ENCODE peak calls at places on chromosome 2, in nine cellular contexts. U, O, Y, N, P, E, I, D and F are unnamed samples.

GRCh38 chr2:133158442-133158841 is 409.8 kb downstream of the NCKAP5 start:
- DNase-seq in P (no peak), E (no peak), N (no peak), U (no peak), D (no peak), O (no peak), Y (no peak), I (no peak), F (no peak)

GRCh38 chr2:231294578-231295362 is 96.3 kb downstream of the ARMC9 start:
- DNase-seq in Y (no peak), N (no peak), U (peak), P (no peak), E (no peak), I (no peak), D (no peak), O (no peak), F (no peak)

GRCh38 chr2:168525020-168525419 is 68.9 kb downstream of the CERS6 start:
- DNase-seq in I (no peak), D (peak), Y (no peak), P (no peak), N (no peak), E (no peak), U (no peak), O (no peak), F (no peak)

GRCh38 chr2:74441690-74442482 is at the start of gene RTKN:
- DNase-seq in U (peak), N (no peak), Y (no peak), I (no peak), P (no peak), E (no peak), D (peak), O (peak), F (no peak)

GRCh38 chr2:9703701-9704221 is 73.0 kb upstream of the YWHAQ start:
- DNase-seq in U (no peak), O (no peak), Y (no peak), D (peak), N (no peak), I (no peak), E (no peak), P (no peak), F (no peak)

GRCh38 chr2:233490831-233491230 is 75.8 kb downstream of the USP40 start:
- DNase-seq in Y (no peak), D (no peak), U (no peak), O (no peak), E (no peak), N (no peak), I (no peak), P (no peak), F (no peak)

GRCh38 chr2:68721482-68722071 is 13.0 kb upstream of the ARHGAP25 start:
- DNase-seq in I (no peak), O (no peak), U (no peak), E (peak), Y (no peak), N (peak), D (no peak), P (no peak), F (peak)

GRCh38 chr2:222120933-222121332 is 177.9 kb downstream of the PAX3 start:
- DNase-seq in N (no peak), P (no peak), Y (no peak), I (no peak), D (no peak), O (no peak), E (no peak), U (no peak), F (no peak)

GRCh38 chr2:209008636-209009287 is 415.1 kb upstream of the MAP2 start:
- DNase-seq in E (no peak), Y (no peak), N (no peak), O (no peak), I (no peak), U (no peak), D (no peak), P (no peak), F (no peak)

GRCh38 chr2:226190479-226191252 is 609.0 kb downstream of the IRS1 start:
- DNase-seq in E (no peak), Y (no peak), U (no peak), P (no peak), D (no peak), N (no peak), O (no peak), I (no peak), F (no peak)

GRCh38 chr2:191347881-191348280 is 102.7 kb downstream of the MYO1B start:
- DNase-seq in N (no peak), P (no peak), E (no peak), O (no peak), U (no peak), I (no peak), Y (no peak), D (no peak), F (no peak)

GRCh38 chr2:196487426-196487825 is 152.1 kb upstream of the CCDC150 start:
- DNase-seq in N (no peak), E (no peak), U (no peak), Y (no peak), D (no peak), O (no peak), P (no peak), I (no peak), F (no peak)

GRCh38 chr2:54894467-54894866 is 155.8 kb downstream of the RTN4 start:
- DNase-seq in E (no peak), N (no peak), I (no peak), O (no peak), D (no peak), P (no peak), U (no peak), Y (no peak), F (no peak)

GRCh38 chr2:158723311-158723838 is 71.7 kb upstream of the DAPL1 start:
- DNase-seq in D (no peak), I (no peak), Y (no peak), P (no peak), U (peak), E (no peak), O (no peak), N (no peak), F (no peak)

GRCh38 chr2:127415593-127416485 is 2.4 kb upstream of the PROC start:
- DNase-seq in E (peak), O (no peak), P (peak), N (peak), I (peak), D (peak), Y (peak), U (peak), F (peak)

GRCh38 chr2:174485763-174486613 is 841 bp downstream of the GPR155 start:
- DNase-seq in Y (no peak), D (no peak), E (peak), O (no peak), P (no peak), U (no peak), I (no peak), N (no peak), F (no peak)

GRCh38 chr2:222819722-222820333 is 41.0 kb upstream of the ACSL3 start:
- DNase-seq in N (no peak), E (no peak), Y (no peak), P (no peak), O (no peak), I (no peak), D (peak), U (no peak), F (no peak)

GRCh38 chr2:74232426-74232825 is 34.0 kb downstream of the MTHFD2 start:
- DNase-seq in E (no peak), P (no peak), Y (no peak), U (no peak), N (no peak), D (no peak), O (no peak), I (no peak), F (no peak)

GRCh38 chr2:170660406-170660805 is 54.7 kb upstream of the SP5 start:
- DNase-seq in D (no peak), N (no peak), E (no peak), O (no peak), P (no peak), U (no peak), Y (no peak), I (no peak), F (no peak)

GRCh38 chr2:241775223-241776177 is 1.1 kb upstream of the GAL3ST2 start:
- DNase-seq in U (peak), N (peak), E (no peak), D (no peak), P (no peak), I (no peak), O (no peak), Y (no peak), F (no peak)

GRCh38 chr2:142045641-142046040 is 85.2 kb downstream of the LRP1B start:
- DNase-seq in N (no peak), E (no peak), O (no peak), U (no peak), Y (no peak), I (no peak), P (no peak), D (no peak), F (no peak)

GRCh38 chr2:69437751-69438154 is 518 bp upstream of the NFU1 start:
- DNase-seq in P (no peak), I (no peak), D (peak), N (no peak), E (no peak), U (no peak), Y (no peak), O (peak), F (no peak)

GRCh38 chr2:204108301-204108700 is 171.7 kb downstream of the ICOS start:
- DNase-seq in Y (peak), I (no peak), U (no peak), P (no peak), E (no peak), O (no peak), N (no peak), D (peak), F (peak)

GRCh38 chr2:202193881-202194353 is 44.5 kb downstream of the SUMO1 start:
- DNase-seq in N (no peak), Y (no peak), D (no peak), I (no peak), U (no peak), E (no peak), O (no peak), P (no peak), F (no peak)

GRCh38 chr2:32882911-32883810 is 63.6 kb upstream of the LTBP1 start:
- DNase-seq in P (no peak), U (no peak), D (no peak), O (no peak), E (no peak), N (no peak), I (no peak), Y (no peak), F (no peak)

GRCh38 chr2:54772531-54772930 is 49.1 kb downstream of the EML6 start:
- DNase-seq in N (no peak), D (no peak), Y (no peak), P (no peak), E (no peak), I (no peak), U (no peak), O (no peak), F (no peak)

GRCh38 chr2:10362096-10362897 is 59.6 kb downstream of the HPCAL1 start:
- DNase-seq in O (no peak), Y (no peak), D (no peak), U (no peak), P (no peak), I (no peak), N (no peak), E (no peak), F (no peak)

GRCh38 chr2:190079160-190079559 is 16.6 kb upstream of the MSTN start:
- DNase-seq in P (no peak), Y (no peak), I (no peak), D (no peak), U (no peak), E (no peak), O (no peak), N (no peak), F (no peak)

GRCh38 chr2:239533917-239534316 is 133.1 kb upstream of the HDAC4 start:
- DNase-seq in Y (no peak), D (no peak), U (no peak), I (no peak), E (no peak), N (no peak), P (no peak), O (peak), F (no peak)

GRCh38 chr2:142983174-142983573 is 105.7 kb downstream of the KYNU start:
- DNase-seq in Y (no peak), E (no peak), I (no peak), N (peak), U (no peak), D (no peak), P (no peak), O (no peak), F (no peak)

GRCh38 chr2:101884423-101884822 is 107.3 kb upstream of the IL1R2 start:
- DNase-seq in I (no peak), E (no peak), Y (no peak), O (no peak), N (no peak), P (no peak), U (no peak), D (no peak), F (no peak)

GRCh38 chr2:24179683-24180082 is 4.8 kb downstream of the FAM228A start:
- DNase-seq in I (no peak), Y (no peak), O (no peak), P (no peak), E (no peak), U (no peak), D (no peak), N (no peak), F (no peak)

GRCh38 chr2:149221898-149222297 is 108.5 kb upstream of the LYPD6 start:
- DNase-seq in N (no peak), D (no peak), P (no peak), Y (no peak), I (no peak), U (no peak), E (no peak), O (no peak), F (no peak)

GRCh38 chr2:192373244-192373643 is 178.5 kb upstream of the TMEFF2 start:
- DNase-seq in P (no peak), O (no peak), I (no peak), E (no peak), D (no peak), Y (no peak), N (no peak), U (no peak), F (no peak)

GRCh38 chr2:12318427-12319057 is 398.2 kb upstream of the TRIB2 start:
- DNase-seq in P (no peak), I (no peak), E (no peak), Y (no peak), U (no peak), D (peak), O (no peak), N (no peak), F (no peak)